ENCODE peak calls at places on chromosomes 6 and 20, in nine cellular contexts. One of them, this sample, is unnamed.

GRCh38 chr6:16392010-16392409 is 153.6 kb downstream of the GMPR start:
- DNase-seq in CD4-positive, CD25-positive, alpha-beta regulatory T cell: no peak
- DNase-seq in endodermal cell: no peak
- DNase-seq in EL: peak; percentile 33
- DNase-seq in hypothalamus: peak; percentile 5
- DNase-seq in psoas muscle: no peak
- DNase-seq in osteocyte: no peak
- DNase-seq in activated CD4-positive, alpha-beta T cell treated with anti-CD3 and anti-CD28 coated beads, Interleukin-2, amount 50 U/mL, for 1 hour: no peak
- DNase-seq in NCI-H226: no peak
- DNase-seq in this sample: no peak

GRCh38 chr20:59604770-59605665 is 678 bp downstream of the PHACTR3 start:
- DNase-seq in CD4-positive, CD25-positive, alpha-beta regulatory T cell: no peak
- DNase-seq in psoas muscle: no peak
- DNase-seq in activated CD4-positive, alpha-beta T cell treated with anti-CD3 and anti-CD28 coated beads, Interleukin-2, amount 50 U/mL, for 1 hour: no peak
- DNase-seq in endodermal cell: peak; percentile 77
- DNase-seq in EL: no peak
- DNase-seq in osteocyte: no peak
- DNase-seq in hypothalamus: peak; percentile 40
- DNase-seq in NCI-H226: no peak
- DNase-seq in this sample: peak; percentile 63

GRCh38 chr6:70413829-70414494 is 654 bp downstream of the FAM135A start:
- DNase-seq in EL: peak; percentile 26
- DNase-seq in hypothalamus: no peak
- DNase-seq in osteocyte: no peak
- DNase-seq in CD4-positive, CD25-positive, alpha-beta regulatory T cell: peak; percentile 27
- DNase-seq in NCI-H226: no peak
- DNase-seq in psoas muscle: no peak
- DNase-seq in activated CD4-positive, alpha-beta T cell treated with anti-CD3 and anti-CD28 coated beads, Interleukin-2, amount 50 U/mL, for 1 hour: no peak
- DNase-seq in endodermal cell: no peak
- DNase-seq in this sample: peak; percentile 14

GRCh38 chr6:12196326-12196936 is 93.7 kb upstream of the EDN1 start:
- DNase-seq in hypothalamus: no peak
- DNase-seq in EL: peak; percentile 84
- DNase-seq in NCI-H226: peak; percentile 79
- DNase-seq in activated CD4-positive, alpha-beta T cell treated with anti-CD3 and anti-CD28 coated beads, Interleukin-2, amount 50 U/mL, for 1 hour: no peak
- DNase-seq in psoas muscle: no peak
- DNase-seq in CD4-positive, CD25-positive, alpha-beta regulatory T cell: no peak
- DNase-seq in endodermal cell: no peak
- DNase-seq in osteocyte: no peak
- DNase-seq in this sample: no peak

GRCh38 chr6:152232494-152233151 is 404.5 kb downstream of the SYNE1 start:
- DNase-seq in hypothalamus: no peak
- DNase-seq in osteocyte: no peak
- DNase-seq in CD4-positive, CD25-positive, alpha-beta regulatory T cell: peak; percentile 28
- DNase-seq in NCI-H226: peak; percentile 65
- DNase-seq in activated CD4-positive, alpha-beta T cell treated with anti-CD3 and anti-CD28 coated beads, Interleukin-2, amount 50 U/mL, for 1 hour: peak; percentile 12
- DNase-seq in endodermal cell: no peak
- DNase-seq in psoas muscle: no peak
- DNase-seq in EL: peak; percentile 46
- DNase-seq in this sample: no peak

GRCh38 chr20:50900261-50900660 is 31.0 kb downstream of the ADNP start:
- DNase-seq in osteocyte: no peak
- DNase-seq in activated CD4-positive, alpha-beta T cell treated with anti-CD3 and anti-CD28 coated beads, Interleukin-2, amount 50 U/mL, for 1 hour: no peak
- DNase-seq in NCI-H226: no peak
- DNase-seq in psoas muscle: no peak
- DNase-seq in hypothalamus: no peak
- DNase-seq in CD4-positive, CD25-positive, alpha-beta regulatory T cell: no peak
- DNase-seq in endodermal cell: no peak
- DNase-seq in EL: no peak
- DNase-seq in this sample: no peak

GRCh38 chr6:45072014-45072413 is 256.1 kb upstream of the RUNX2 start:
- DNase-seq in osteocyte: no peak
- DNase-seq in endodermal cell: no peak
- DNase-seq in CD4-positive, CD25-positive, alpha-beta regulatory T cell: no peak
- DNase-seq in hypothalamus: no peak
- DNase-seq in psoas muscle: no peak
- DNase-seq in activated CD4-positive, alpha-beta T cell treated with anti-CD3 and anti-CD28 coated beads, Interleukin-2, amount 50 U/mL, for 1 hour: no peak
- DNase-seq in EL: no peak
- DNase-seq in NCI-H226: no peak
- DNase-seq in this sample: no peak

GRCh38 chr6:7166410-7167293 is 58.9 kb downstream of the RREB1 start:
- DNase-seq in hypothalamus: no peak
- DNase-seq in NCI-H226: no peak
- DNase-seq in CD4-positive, CD25-positive, alpha-beta regulatory T cell: no peak
- DNase-seq in EL: no peak
- DNase-seq in endodermal cell: peak; percentile 56
- DNase-seq in osteocyte: no peak
- DNase-seq in activated CD4-positive, alpha-beta T cell treated with anti-CD3 and anti-CD28 coated beads, Interleukin-2, amount 50 U/mL, for 1 hour: no peak
- DNase-seq in psoas muscle: no peak
- DNase-seq in this sample: no peak

GRCh38 chr6:35483062-35483461 is 13.8 kb downstream of the TEAD3 start:
- DNase-seq in CD4-positive, CD25-positive, alpha-beta regulatory T cell: no peak
- DNase-seq in activated CD4-positive, alpha-beta T cell treated with anti-CD3 and anti-CD28 coated beads, Interleukin-2, amount 50 U/mL, for 1 hour: no peak
- DNase-seq in endodermal cell: no peak
- DNase-seq in EL: no peak
- DNase-seq in NCI-H226: no peak
- DNase-seq in hypothalamus: no peak
- DNase-seq in osteocyte: no peak
- DNase-seq in psoas muscle: no peak
- DNase-seq in this sample: no peak

GRCh38 chr6:37366910-37367309 is 13.1 kb downstream of the RNF8 start:
- DNase-seq in psoas muscle: no peak
- DNase-seq in EL: no peak
- DNase-seq in endodermal cell: no peak
- DNase-seq in hypothalamus: no peak
- DNase-seq in activated CD4-positive, alpha-beta T cell treated with anti-CD3 and anti-CD28 coated beads, Interleukin-2, amount 50 U/mL, for 1 hour: no peak
- DNase-seq in osteocyte: no peak
- DNase-seq in NCI-H226: no peak
- DNase-seq in CD4-positive, CD25-positive, alpha-beta regulatory T cell: no peak
- DNase-seq in this sample: no peak

GRCh38 chr6:33080127-33081089 is 4.6 kb downstream of the HLA-DPB1 start:
- DNase-seq in NCI-H226: no peak
- DNase-seq in EL: peak; percentile 63
- DNase-seq in CD4-positive, CD25-positive, alpha-beta regulatory T cell: no peak
- DNase-seq in endodermal cell: peak; percentile 91
- DNase-seq in activated CD4-positive, alpha-beta T cell treated with anti-CD3 and anti-CD28 coated beads, Interleukin-2, amount 50 U/mL, for 1 hour: no peak
- DNase-seq in osteocyte: no peak
- DNase-seq in hypothalamus: peak; percentile 18
- DNase-seq in psoas muscle: peak; percentile 60
- DNase-seq in this sample: peak; percentile 69

GRCh38 chr6:30696432-30696831 is 5.6 kb upstream of the NRM start:
- DNase-seq in hypothalamus: no peak
- DNase-seq in activated CD4-positive, alpha-beta T cell treated with anti-CD3 and anti-CD28 coated beads, Interleukin-2, amount 50 U/mL, for 1 hour: no peak
- DNase-seq in endodermal cell: no peak
- DNase-seq in psoas muscle: no peak
- DNase-seq in EL: no peak
- DNase-seq in NCI-H226: no peak
- DNase-seq in CD4-positive, CD25-positive, alpha-beta regulatory T cell: no peak
- DNase-seq in osteocyte: no peak
- DNase-seq in this sample: no peak

GRCh38 chr6:46583711-46584110 is 68.9 kb downstream of the CYP39A1 start:
- DNase-seq in activated CD4-positive, alpha-beta T cell treated with anti-CD3 and anti-CD28 coated beads, Interleukin-2, amount 50 U/mL, for 1 hour: no peak
- DNase-seq in EL: no peak
- DNase-seq in NCI-H226: no peak
- DNase-seq in hypothalamus: no peak
- DNase-seq in psoas muscle: no peak
- DNase-seq in endodermal cell: no peak
- DNase-seq in osteocyte: no peak
- DNase-seq in CD4-positive, CD25-positive, alpha-beta regulatory T cell: no peak
- DNase-seq in this sample: no peak

GRCh38 chr6:24522090-24522820 is 27.5 kb downstream of the ALDH5A1 start:
- DNase-seq in hypothalamus: no peak
- DNase-seq in CD4-positive, CD25-positive, alpha-beta regulatory T cell: no peak
- DNase-seq in endodermal cell: no peak
- DNase-seq in osteocyte: peak; percentile 34
- DNase-seq in activated CD4-positive, alpha-beta T cell treated with anti-CD3 and anti-CD28 coated beads, Interleukin-2, amount 50 U/mL, for 1 hour: no peak
- DNase-seq in NCI-H226: no peak
- DNase-seq in EL: no peak
- DNase-seq in psoas muscle: no peak
- DNase-seq in this sample: no peak

GRCh38 chr6:73516712-73517489 is 3.9 kb downstream of the EEF1A1 start:
- DNase-seq in activated CD4-positive, alpha-beta T cell treated with anti-CD3 and anti-CD28 coated beads, Interleukin-2, amount 50 U/mL, for 1 hour: no peak
- DNase-seq in CD4-positive, CD25-positive, alpha-beta regulatory T cell: no peak
- DNase-seq in EL: peak; percentile 47
- DNase-seq in NCI-H226: no peak
- DNase-seq in osteocyte: no peak
- DNase-seq in hypothalamus: no peak
- DNase-seq in psoas muscle: no peak
- DNase-seq in endodermal cell: no peak
- DNase-seq in this sample: no peak

GRCh38 chr6:155493026-155493693 is 37.5 kb upstream of the NOX3 start:
- DNase-seq in osteocyte: no peak
- DNase-seq in CD4-positive, CD25-positive, alpha-beta regulatory T cell: no peak
- DNase-seq in activated CD4-positive, alpha-beta T cell treated with anti-CD3 and anti-CD28 coated beads, Interleukin-2, amount 50 U/mL, for 1 hour: no peak
- DNase-seq in psoas muscle: no peak
- DNase-seq in endodermal cell: no peak
- DNase-seq in NCI-H226: no peak
- DNase-seq in EL: no peak
- DNase-seq in hypothalamus: no peak
- DNase-seq in this sample: no peak

GRCh38 chr6:79048611-79049010 is 29.4 kb downstream of the PHIP start:
- DNase-seq in psoas muscle: no peak
- DNase-seq in CD4-positive, CD25-positive, alpha-beta regulatory T cell: peak; percentile 30
- DNase-seq in EL: peak; percentile 32
- DNase-seq in osteocyte: no peak
- DNase-seq in NCI-H226: no peak
- DNase-seq in hypothalamus: no peak
- DNase-seq in activated CD4-positive, alpha-beta T cell treated with anti-CD3 and anti-CD28 coated beads, Interleukin-2, amount 50 U/mL, for 1 hour: no peak
- DNase-seq in endodermal cell: peak; percentile 63
- DNase-seq in this sample: no peak

GRCh38 chr6:63690210-63690609 is 54.6 kb downstream of the PHF3 start:
- DNase-seq in CD4-positive, CD25-positive, alpha-beta regulatory T cell: no peak
- DNase-seq in activated CD4-positive, alpha-beta T cell treated with anti-CD3 and anti-CD28 coated beads, Interleukin-2, amount 50 U/mL, for 1 hour: no peak
- DNase-seq in NCI-H226: no peak
- DNase-seq in EL: no peak
- DNase-seq in endodermal cell: no peak
- DNase-seq in hypothalamus: no peak
- DNase-seq in psoas muscle: no peak
- DNase-seq in osteocyte: no peak
- DNase-seq in this sample: no peak

GRCh38 chr6:40778186-40778585 is 191.0 kb upstream of the LRFN2 start:
- DNase-seq in NCI-H226: peak; percentile 22
- DNase-seq in CD4-positive, CD25-positive, alpha-beta regulatory T cell: no peak
- DNase-seq in EL: peak; percentile 79
- DNase-seq in activated CD4-positive, alpha-beta T cell treated with anti-CD3 and anti-CD28 coated beads, Interleukin-2, amount 50 U/mL, for 1 hour: no peak
- DNase-seq in psoas muscle: no peak
- DNase-seq in hypothalamus: no peak
- DNase-seq in osteocyte: no peak
- DNase-seq in endodermal cell: no peak
- DNase-seq in this sample: no peak